ENCODE peak calls at places on chromosomes 7 and 10, in six cellular contexts. V is NCI-H460; E is stimulated activated CD4-positive, alpha-beta T cell treated with anti-CD3 and anti-CD28 coated beads, Interleukin-2, amount 100 ng/mL, for 48 hours; J is occipital lobe; B is GM23338; H is kidney epithelial cell. Z is an unnamed sample.

GRCh38 chr7:96218844-96219243 is 103.1 kb downstream of the SLC25A13 start:
- DNase-seq in V (no peak), J (no peak), H (no peak), B (no peak), E (no peak), Z (no peak)

GRCh38 chr7:92874567-92874966 is 38.2 kb upstream of the CDK6 start:
- DNase-seq in J (no peak), V (no peak), E (no peak), H (no peak), B (no peak), Z (no peak)

GRCh38 chr7:90404777-90405176 is 1.5 kb downstream of the CLDN12 start:
- DNase-seq in E (no peak), V (no peak), H (no peak), B (no peak), J (no peak), Z (no peak)

GRCh38 chr7:116554436-116554835 is 29.6 kb downstream of the CAV1 start:
- DNase-seq in V (no peak), E (no peak), H (no peak), B (no peak), J (no peak), Z (no peak)

GRCh38 chr10:85612378-85612775 is 754.2 kb downstream of the GRID1 start:
- DNase-seq in J (no peak), V (no peak), B (no peak), H (no peak), E (no peak), Z (no peak)

GRCh38 chr7:45594780-45595535 is 20.8 kb downstream of the ADCY1 start:
- DNase-seq in B (no peak), V (no peak), J (no peak), E (no peak), H (no peak), Z (no peak)

GRCh38 chr7:35714407-35714806 is 19.5 kb upstream of the HERPUD2 start:
- DNase-seq in V (no peak), J (no peak), E (no peak), B (peak; percentile 7), H (no peak), Z (no peak)

GRCh38 chr10:1211844-1212570 is 155.8 kb downstream of the WDR37 start:
- DNase-seq in H (no peak), J (no peak), V (no peak), B (no peak), E (no peak), Z (no peak)

GRCh38 chr7:115662120-115662519 is 368.4 kb downstream of the TFEC start:
- DNase-seq in B (no peak), V (no peak), E (no peak), J (no peak), H (no peak), Z (no peak)

GRCh38 chr10:31242902-31243301 is 76.1 kb upstream of the ZEB1 start:
- DNase-seq in E (peak; percentile 30), H (peak; percentile 87), V (peak; percentile 7), B (no peak), J (no peak), Z (peak; percentile 88)

GRCh38 chr10:121415017-121415416 is 183.2 kb downstream of the FGFR2 start:
- DNase-seq in H (no peak), V (no peak), E (no peak), B (no peak), J (no peak), Z (no peak)

GRCh38 chr7:107029061-107029763 is 15.3 kb upstream of the PRKAR2B start:
- DNase-seq in B (no peak), V (no peak), E (no peak), J (no peak), H (no peak), Z (no peak)

GRCh38 chr7:127189885-127190284 is 62.9 kb downstream of the GRM8 start:
- DNase-seq in E (no peak), H (no peak), V (no peak), J (no peak), B (peak; percentile 9), Z (no peak)

GRCh38 chr10:112375721-112376577 is 2.0 kb downstream of the ACSL5 start:
- DNase-seq in V (no peak), J (no peak), H (no peak), E (peak; percentile 17), B (no peak), Z (no peak)

GRCh38 chr7:473211-473734 is 46.4 kb downstream of the PDGFA start:
- DNase-seq in J (no peak), B (no peak), E (no peak), H (no peak), V (no peak), Z (no peak)